ENCODE peak calls at places on chromosomes 7 and 10, in six cellular contexts. J is right lobe of liver, P is GM12878, O is tibial artery, G is gastrocnemius medialis, Q is astrocyte of the spinal cord. C is an unnamed sample.

GRCh38 chr7:153701678-153702077 is 350.5 kb upstream of the DPP6 start:
- DNase-seq in J (no peak), P (no peak), O (no peak), G (no peak), Q (no peak), C (no peak)

GRCh38 chr10:78139336-78139735 is 105.7 kb downstream of the RPS24 start:
- DNase-seq in J (no peak), P (no peak), O (no peak), G (no peak), Q (no peak), C (no peak)

GRCh38 chr7:128713794-128714193 is 25.4 kb upstream of the CALU start:
- DNase-seq in J (no peak), P (no peak), O (no peak), G (no peak), Q (no peak), C (no peak)

GRCh38 chr10:58892039-58892665 is 284.3 kb upstream of the PHYHIPL start:
- DNase-seq in J (no peak), P (no peak), O (no peak), G (no peak), Q (peak; percentile 51), C (no peak)

GRCh38 chr7:136480875-136481274 is 387.6 kb upstream of the CHRM2 start:
- DNase-seq in J (no peak), P (no peak), O (no peak), G (no peak), Q (no peak), C (no peak)

GRCh38 chr7:47044620-47045019 is 537.3 kb downstream of the TNS3 start:
- DNase-seq in J (no peak), P (no peak), O (no peak), G (no peak), Q (no peak), C (no peak)

GRCh38 chr7:12297709-12298108 is 86.6 kb downstream of the TMEM106B start:
- DNase-seq in J (no peak), P (no peak), O (no peak), G (no peak), Q (no peak), C (no peak)

GRCh38 chr10:79167537-79167936 is 98.8 kb downstream of the ZMIZ1 start:
- DNase-seq in J (no peak), P (no peak), O (no peak), G (no peak), Q (no peak), C (no peak)

GRCh38 chr7:16993543-16993942 is 111.8 kb upstream of the AGR3 start:
- DNase-seq in J (no peak), P (no peak), O (no peak), G (no peak), Q (no peak), C (no peak)

GRCh38 chr7:77329466-77330168 is 86.5 kb downstream of the GSAP start:
- DNase-seq in J (no peak), P (no peak), O (no peak), G (no peak), Q (no peak), C (no peak)

GRCh38 chr7:48390381-48391327 is 219.4 kb downstream of the ABCA13 start:
- DNase-seq in J (no peak), P (no peak), O (peak; percentile 72), G (peak; percentile 5), Q (no peak), C (no peak)

GRCh38 chr10:24645784-24646183 is 77.9 kb downstream of the ARHGAP21 start:
- DNase-seq in J (no peak), P (no peak), O (no peak), G (no peak), Q (no peak), C (no peak)

GRCh38 chr10:72424561-72424960 is 69.8 kb upstream of the DNAJB12 start:
- DNase-seq in J (no peak), P (no peak), O (no peak), G (no peak), Q (no peak), C (no peak)

GRCh38 chr7:141590666-141591065 is 39.5 kb downstream of the AGK start:
- DNase-seq in J (no peak), P (no peak), O (no peak), G (no peak), Q (no peak), C (no peak)

GRCh38 chr7:150340024-150340749 is 1.2 kb downstream of the RARRES2 start:
- DNase-seq in J (peak; percentile 85), P (no peak), O (no peak), G (no peak), Q (peak; percentile 22), C (no peak)

GRCh38 chr7:1671876-1672451 is 1.9 kb downstream of the ELFN1 start:
- DNase-seq in J (peak; percentile 45), P (no peak), O (peak; percentile 10), G (no peak), Q (no peak), C (no peak)

GRCh38 chr7:5420108-5420840 is 3.4 kb downstream of the TNRC18 start:
- DNase-seq in J (peak; percentile 70), P (no peak), O (no peak), G (no peak), Q (no peak), C (no peak)

GRCh38 chr7:151759591-151760042 is 117.3 kb downstream of the PRKAG2 start:
- DNase-seq in J (peak; percentile 57), P (no peak), O (no peak), G (no peak), Q (peak; percentile 57), C (no peak)

GRCh38 chr7:17907014-17907413 is 33.3 kb downstream of the SNX13 start:
- DNase-seq in J (no peak), P (no peak), O (no peak), G (no peak), Q (no peak), C (no peak)

GRCh38 chr10:113059001-113059780 is 109.1 kb downstream of the TCF7L2 start:
- DNase-seq in J (no peak), P (no peak), O (peak; percentile 53), G (no peak), Q (peak; percentile 69), C (no peak)

GRCh38 chr10:6542999-6543430 is 37.1 kb downstream of the PRKCQ start:
- DNase-seq in J (no peak), P (no peak), O (no peak), G (no peak), Q (no peak), C (no peak)

GRCh38 chr10:15802375-15802949 is 57.8 kb downstream of the MINDY3 start:
- DNase-seq in J (no peak), P (no peak), O (no peak), G (no peak), Q (no peak), C (no peak)

GRCh38 chr7:74083117-74083876 is at the start of gene LIMK1:
- DNase-seq in J (peak; percentile 85), P (no peak), O (peak; percentile 50), G (peak; percentile 55), Q (peak; percentile 82), C (no peak)

GRCh38 chr10:101451589-101452190 is 97.7 kb downstream of the BTRC start:
- DNase-seq in J (no peak), P (no peak), O (no peak), G (no peak), Q (no peak), C (no peak)

GRCh38 chr10:132540456-132540855 is 2.9 kb downstream of the INPP5A start:
- DNase-seq in J (no peak), P (no peak), O (peak; percentile 29), G (no peak), Q (peak; percentile 50), C (no peak)

GRCh38 chr10:18400201-18400910 is 251.0 kb downstream of the NSUN6 start:
- DNase-seq in J (peak; percentile 64), P (peak; percentile 54), O (no peak), G (no peak), Q (no peak), C (no peak)

GRCh38 chr10:121994429-121994881 is 5.5 kb downstream of the TACC2 start:
- DNase-seq in J (no peak), P (no peak), O (peak; percentile 74), G (peak; percentile 89), Q (no peak), C (no peak)

GRCh38 chr10:29055091-29055490 is 233.8 kb upstream of the LYZL1 start:
- DNase-seq in J (no peak), P (no peak), O (no peak), G (no peak), Q (no peak), C (no peak)

GRCh38 chr10:78350286-78350685 is 316.6 kb downstream of the RPS24 start:
- DNase-seq in J (no peak), P (no peak), O (no peak), G (no peak), Q (no peak), C (no peak)

DNA sequence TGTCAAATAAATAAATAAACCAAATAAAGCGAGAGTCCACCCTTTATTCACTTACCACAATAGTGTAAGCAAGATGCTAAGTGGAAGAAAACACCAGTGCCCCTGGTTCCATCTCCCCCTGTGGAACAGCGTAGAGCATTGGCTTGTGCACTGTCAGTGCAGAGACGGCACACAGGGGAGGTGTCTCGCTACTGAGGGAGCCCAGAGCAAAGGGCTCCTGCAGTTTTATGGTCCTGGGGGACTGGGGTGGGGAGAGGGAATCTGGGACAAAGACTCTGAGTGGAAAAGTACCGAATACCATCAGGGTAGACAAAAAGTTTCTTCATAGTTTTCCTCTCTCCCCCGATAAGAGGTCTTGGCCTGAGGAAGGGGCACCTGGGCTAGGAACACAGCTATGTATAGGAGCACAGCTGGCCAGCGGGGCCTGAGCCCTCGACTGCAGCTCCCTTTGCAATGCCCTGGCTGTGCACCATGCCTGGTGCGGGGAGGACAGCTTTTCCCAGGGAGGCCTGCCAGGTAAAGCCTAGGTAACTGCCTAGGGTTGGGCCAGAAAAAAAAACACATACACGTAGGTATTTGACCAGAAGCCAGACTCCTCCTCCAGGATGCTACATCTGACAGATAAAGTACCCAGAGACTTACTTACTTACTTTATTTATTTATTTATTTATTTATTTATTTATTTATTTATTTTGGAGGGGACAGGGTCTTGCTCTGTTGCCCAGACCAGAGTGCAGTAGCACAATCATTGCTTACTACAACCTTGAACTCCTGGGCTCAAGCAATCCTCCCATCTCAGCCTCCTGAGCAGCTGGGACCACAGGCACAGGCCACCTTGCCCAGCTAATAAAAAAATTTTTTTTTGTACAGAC is 88.8 kb upstream of the KIF5B start:
- DNase-seq in J (no peak), P (no peak), O (no peak), G (no peak), Q (no peak), C (no peak)
- H3K4me3 ChIP-seq in J (no peak overlapping the region), P (no peak overlapping the region), O (no peak overlapping the region), G (no peak overlapping the region), Q (no peak overlapping the region), C (no peak overlapping the region)

GRCh38 chr10:130463876-130464360 is 327.7 kb downstream of the GLRX3 start:
- DNase-seq in J (no peak), P (no peak), O (no peak), G (no peak), Q (no peak), C (no peak)
- TF ChIP-seq CTCF in J (no peak), P (no peak), O (no peak), G (no peak), Q (no peak), C (no peak)

GRCh38 chr10:74432841-74433594 is 282.0 kb downstream of the ADK start:
- DNase-seq in J (no peak), P (no peak), O (no peak), G (no peak), Q (peak; percentile 60), C (peak; percentile 49)
- H3K4me3 ChIP-seq in J (no peak overlapping the region), P (no peak overlapping the region), O (no peak overlapping the region), G (no peak overlapping the region), Q (no peak overlapping the region), C (no peak overlapping the region)

DNA sequence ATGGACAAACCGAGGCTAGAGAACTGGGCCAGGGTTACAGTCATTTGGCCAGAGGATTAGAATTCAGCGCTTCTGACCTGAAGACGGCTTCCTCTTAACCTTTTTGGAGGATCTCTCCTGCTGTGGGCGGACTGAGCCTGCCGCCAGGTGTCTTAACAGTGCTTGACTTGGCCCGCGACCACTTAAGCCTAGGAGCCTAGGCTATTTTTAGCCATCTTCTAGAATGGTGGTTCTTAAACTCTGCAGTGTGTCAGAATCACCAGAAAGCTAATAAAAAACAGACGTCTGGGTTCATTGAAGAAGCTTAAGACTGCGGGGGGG is 722 bp downstream of the MDH2 start:
- DNase-seq in J (no peak), P (no peak), O (no peak), G (peak; percentile 25), Q (no peak), C (no peak)
- TF ChIP-seq CTCF in J (no peak), P (peak; percentile 14), O (no peak), G (no peak), Q (no peak), C (no peak)